ENCODE peak calls at places on chromosomes 2 and 18, in nine cellular contexts. One of them, this sample, is unnamed.

GRCh38 chr18:66616523-66616983 is 12.7 kb upstream of the CDH19 start:
- DNase-seq in CD4-positive, alpha-beta T cell: no peak
- DNase-seq in HepG2: peak; percentile 35
- DNase-seq in PC-3: peak; percentile 57
- DNase-seq in cardiac muscle cell: peak; percentile 22
- DNase-seq in lower lobe of right lung: no peak
- DNase-seq in right lobe of liver: no peak
- DNase-seq in right cardiac atrium: no peak
- DNase-seq in SK-N-SH: peak; percentile 3
- DNase-seq in this sample: no peak

GRCh38 chr2:29841386-29842004 is 79.9 kb downstream of the ALK start:
- DNase-seq in CD4-positive, alpha-beta T cell: no peak
- DNase-seq in HepG2: peak; percentile 30
- DNase-seq in PC-3: peak; percentile 59
- DNase-seq in cardiac muscle cell: peak; percentile 42
- DNase-seq in lower lobe of right lung: no peak
- DNase-seq in right lobe of liver: no peak
- DNase-seq in right cardiac atrium: no peak
- DNase-seq in SK-N-SH: peak; percentile 60
- DNase-seq in this sample: no peak

GRCh38 chr2:176565641-176566323 is 296.5 kb downstream of the MTX2 start:
- DNase-seq in CD4-positive, alpha-beta T cell: no peak
- DNase-seq in HepG2: peak; percentile 29
- DNase-seq in PC-3: no peak
- DNase-seq in cardiac muscle cell: no peak
- DNase-seq in lower lobe of right lung: no peak
- DNase-seq in right lobe of liver: no peak
- DNase-seq in right cardiac atrium: no peak
- DNase-seq in SK-N-SH: no peak
- DNase-seq in this sample: no peak

GRCh38 chr18:7844017-7844416 is 276.9 kb downstream of the PTPRM start:
- DNase-seq in CD4-positive, alpha-beta T cell: no peak
- DNase-seq in HepG2: no peak
- DNase-seq in PC-3: peak; percentile 13
- DNase-seq in cardiac muscle cell: peak; percentile 39
- DNase-seq in lower lobe of right lung: no peak
- DNase-seq in right lobe of liver: no peak
- DNase-seq in right cardiac atrium: no peak
- DNase-seq in SK-N-SH: no peak
- DNase-seq in this sample: no peak

GRCh38 chr18:69996951-69997798 is 49.5 kb upstream of the CD226 start:
- DNase-seq in CD4-positive, alpha-beta T cell: no peak
- DNase-seq in HepG2: peak; percentile 45
- DNase-seq in PC-3: peak; percentile 8
- DNase-seq in cardiac muscle cell: no peak
- DNase-seq in lower lobe of right lung: no peak
- DNase-seq in right lobe of liver: no peak
- DNase-seq in right cardiac atrium: no peak
- DNase-seq in SK-N-SH: no peak
- DNase-seq in this sample: no peak

GRCh38 chr2:40113997-40114396 is 334.9 kb upstream of the THUMPD2 start:
- DNase-seq in CD4-positive, alpha-beta T cell: no peak
- DNase-seq in HepG2: no peak
- DNase-seq in PC-3: no peak
- DNase-seq in cardiac muscle cell: no peak
- DNase-seq in lower lobe of right lung: no peak
- DNase-seq in right lobe of liver: no peak
- DNase-seq in right cardiac atrium: no peak
- DNase-seq in SK-N-SH: no peak
- DNase-seq in this sample: no peak

GRCh38 chr2:3642521-3643215 is 15.3 kb upstream of the ALLC start:
- DNase-seq in CD4-positive, alpha-beta T cell: no peak
- DNase-seq in HepG2: no peak
- DNase-seq in PC-3: no peak
- DNase-seq in cardiac muscle cell: no peak
- DNase-seq in lower lobe of right lung: no peak
- DNase-seq in right lobe of liver: no peak
- DNase-seq in right cardiac atrium: no peak
- DNase-seq in SK-N-SH: no peak
- DNase-seq in this sample: peak; percentile 34

GRCh38 chr18:36525913-36526312 is 228.4 kb downstream of the FHOD3 start:
- DNase-seq in CD4-positive, alpha-beta T cell: no peak
- DNase-seq in HepG2: no peak
- DNase-seq in PC-3: peak; percentile 47
- DNase-seq in cardiac muscle cell: no peak
- DNase-seq in lower lobe of right lung: no peak
- DNase-seq in right lobe of liver: no peak
- DNase-seq in right cardiac atrium: no peak
- DNase-seq in SK-N-SH: no peak
- DNase-seq in this sample: no peak

GRCh38 chr18:49973592-49973991 is 160.3 kb upstream of the ACAA2 start:
- DNase-seq in CD4-positive, alpha-beta T cell: no peak
- DNase-seq in HepG2: no peak
- DNase-seq in PC-3: no peak
- DNase-seq in cardiac muscle cell: no peak
- DNase-seq in lower lobe of right lung: no peak
- DNase-seq in right lobe of liver: no peak
- DNase-seq in right cardiac atrium: no peak
- DNase-seq in SK-N-SH: no peak
- DNase-seq in this sample: no peak

GRCh38 chr2:62550466-62550865 is 44.5 kb upstream of the TMEM17 start:
- DNase-seq in CD4-positive, alpha-beta T cell: no peak
- DNase-seq in HepG2: no peak
- DNase-seq in PC-3: no peak
- DNase-seq in cardiac muscle cell: no peak
- DNase-seq in lower lobe of right lung: no peak
- DNase-seq in right lobe of liver: no peak
- DNase-seq in right cardiac atrium: no peak
- DNase-seq in SK-N-SH: no peak
- DNase-seq in this sample: no peak

GRCh38 chr2:180604077-180604476 is 376.3 kb upstream of the UBE2E3 start:
- DNase-seq in CD4-positive, alpha-beta T cell: no peak
- DNase-seq in HepG2: peak; percentile 35
- DNase-seq in PC-3: peak; percentile 62
- DNase-seq in cardiac muscle cell: peak; percentile 19
- DNase-seq in lower lobe of right lung: no peak
- DNase-seq in right lobe of liver: no peak
- DNase-seq in right cardiac atrium: no peak
- DNase-seq in SK-N-SH: no peak
- DNase-seq in this sample: no peak

GRCh38 chr2:29532451-29532850 is 388.9 kb downstream of the ALK start:
- DNase-seq in CD4-positive, alpha-beta T cell: no peak
- DNase-seq in HepG2: no peak
- DNase-seq in PC-3: no peak
- DNase-seq in cardiac muscle cell: peak; percentile 2
- DNase-seq in lower lobe of right lung: no peak
- DNase-seq in right lobe of liver: no peak
- DNase-seq in right cardiac atrium: no peak
- DNase-seq in SK-N-SH: no peak
- DNase-seq in this sample: no peak

GRCh38 chr2:27931361-27931937 is 40.9 kb downstream of the BABAM2 start:
- DNase-seq in CD4-positive, alpha-beta T cell: no peak
- DNase-seq in HepG2: no peak
- DNase-seq in PC-3: no peak
- DNase-seq in cardiac muscle cell: no peak
- DNase-seq in lower lobe of right lung: no peak
- DNase-seq in right lobe of liver: no peak
- DNase-seq in right cardiac atrium: no peak
- DNase-seq in SK-N-SH: no peak
- DNase-seq in this sample: no peak

GRCh38 chr2:88638743-88639142 is 11.5 kb upstream of the EIF2AK3 start:
- DNase-seq in CD4-positive, alpha-beta T cell: no peak
- DNase-seq in HepG2: no peak
- DNase-seq in PC-3: peak; percentile 80
- DNase-seq in cardiac muscle cell: peak; percentile 40
- DNase-seq in lower lobe of right lung: no peak
- DNase-seq in right lobe of liver: no peak
- DNase-seq in right cardiac atrium: no peak
- DNase-seq in SK-N-SH: no peak
- DNase-seq in this sample: no peak

GRCh38 chr2:56184500-56184996 is 758 bp downstream of the CCDC85A start:
- DNase-seq in CD4-positive, alpha-beta T cell: no peak
- DNase-seq in HepG2: no peak
- DNase-seq in PC-3: peak; percentile 41
- DNase-seq in cardiac muscle cell: peak; percentile 9
- DNase-seq in lower lobe of right lung: peak; percentile 54
- DNase-seq in right lobe of liver: peak; percentile 25
- DNase-seq in right cardiac atrium: no peak
- DNase-seq in SK-N-SH: no peak
- DNase-seq in this sample: no peak

GRCh38 chr2:56183643-56184499 is at the start of gene CCDC85A:
- DNase-seq in CD4-positive, alpha-beta T cell: peak; percentile 24
- DNase-seq in HepG2: peak; percentile 46
- DNase-seq in PC-3: peak; percentile 83
- DNase-seq in cardiac muscle cell: peak; percentile 83
- DNase-seq in lower lobe of right lung: peak; percentile 88
- DNase-seq in right lobe of liver: peak; percentile 88
- DNase-seq in right cardiac atrium: peak; percentile 86
- DNase-seq in SK-N-SH: peak; percentile 87
- DNase-seq in this sample: peak; percentile 38

GRCh38 chr2:56185101-56185581 is 1.4 kb downstream of the CCDC85A start:
- DNase-seq in CD4-positive, alpha-beta T cell: no peak
- DNase-seq in HepG2: no peak
- DNase-seq in PC-3: peak; percentile 27
- DNase-seq in cardiac muscle cell: peak; percentile 8
- DNase-seq in lower lobe of right lung: no peak
- DNase-seq in right lobe of liver: peak; percentile 41
- DNase-seq in right cardiac atrium: peak; percentile 40
- DNase-seq in SK-N-SH: peak; percentile 34
- DNase-seq in this sample: peak; percentile 48

GRCh38 chr2:56179931-56180330 is 3.9 kb upstream of the CCDC85A start:
- DNase-seq in CD4-positive, alpha-beta T cell: no peak
- DNase-seq in HepG2: no peak
- DNase-seq in PC-3: no peak
- DNase-seq in cardiac muscle cell: no peak
- DNase-seq in lower lobe of right lung: no peak
- DNase-seq in right lobe of liver: no peak
- DNase-seq in right cardiac atrium: no peak
- DNase-seq in SK-N-SH: no peak
- DNase-seq in this sample: no peak

GRCh38 chr2:56185582-56186046 is 1.8 kb downstream of the CCDC85A start:
- DNase-seq in CD4-positive, alpha-beta T cell: no peak
- DNase-seq in HepG2: no peak
- DNase-seq in PC-3: peak; percentile 56
- DNase-seq in cardiac muscle cell: peak; percentile 45
- DNase-seq in lower lobe of right lung: peak; percentile 53
- DNase-seq in right lobe of liver: peak; percentile 39
- DNase-seq in right cardiac atrium: peak; percentile 64
- DNase-seq in SK-N-SH: no peak
- DNase-seq in this sample: no peak
- H3K27me3 ChIP-seq in CD4-positive, alpha-beta T cell: peaks cover 64% of the 10 kb centered on the region
- H3K27me3 ChIP-seq in HepG2: peaks cover 45% of the 10 kb centered on the region
- H3K27me3 ChIP-seq in PC-3: peaks cover 88% of the 10 kb centered on the region
- H3K27me3 ChIP-seq in cardiac muscle cell: peaks cover 84% of the 10 kb centered on the region
- H3K27me3 ChIP-seq in lower lobe of right lung: peaks cover 25% of the 10 kb centered on the region
- H3K27me3 ChIP-seq in right lobe of liver: no peaks in the 10 kb centered on the region
- H3K27me3 ChIP-seq in right cardiac atrium: no peaks in the 10 kb centered on the region
- H3K27me3 ChIP-seq in SK-N-SH: no peaks in the 10 kb centered on the region
- H3K27me3 ChIP-seq in this sample: no peaks in the 10 kb centered on the region

DNA sequence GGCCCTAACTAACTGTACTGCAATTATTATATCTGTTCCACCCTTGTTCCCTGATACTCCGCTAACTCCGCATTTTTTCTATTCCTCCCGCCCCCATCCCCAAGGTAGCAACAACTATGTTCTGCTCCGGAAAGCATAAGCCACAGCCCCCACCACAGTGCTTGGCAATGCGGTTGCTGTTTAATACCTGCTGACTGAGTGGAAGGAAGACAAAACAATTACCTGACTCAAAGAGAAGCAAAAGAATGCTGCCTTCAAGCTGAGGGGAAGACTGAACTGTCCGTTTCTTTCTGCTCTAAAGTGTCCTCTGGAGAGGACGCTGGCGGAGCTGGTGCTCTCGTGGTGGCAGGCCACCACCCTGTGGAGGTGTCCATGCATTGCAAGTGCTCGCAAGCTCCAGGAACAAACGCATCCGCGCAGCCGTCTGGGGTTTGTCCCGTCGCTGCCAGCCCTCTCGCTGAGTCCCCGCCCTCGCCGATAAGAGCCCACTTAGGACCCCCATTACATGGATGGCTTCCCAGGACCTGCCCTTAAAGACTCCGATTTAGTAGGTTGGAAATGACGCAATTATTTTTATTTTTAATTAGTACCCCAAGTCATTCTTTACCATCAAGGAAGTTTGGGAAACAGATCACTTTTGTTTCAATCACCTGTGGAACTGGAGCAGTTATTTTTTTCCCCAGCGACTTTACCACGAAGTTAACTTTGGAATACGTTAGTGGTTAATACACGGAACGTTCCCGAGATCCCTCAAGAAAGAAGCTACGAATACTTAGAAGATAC is 1.6 kb upstream of the MYL12A start:
- DNase-seq in CD4-positive, alpha-beta T cell: peak; percentile 57
- DNase-seq in HepG2: peak; percentile 81
- DNase-seq in PC-3: peak; percentile 94
- DNase-seq in cardiac muscle cell: peak; percentile 93
- DNase-seq in lower lobe of right lung: peak; percentile 93
- DNase-seq in right lobe of liver: peak; percentile 92
- DNase-seq in right cardiac atrium: peak; percentile 92
- DNase-seq in SK-N-SH: peak; percentile 77
- DNase-seq in this sample: peak; percentile 94
- H3K27ac ChIP-seq in CD4-positive, alpha-beta T cell: peak overlapping the region; percentile 84
- H3K27ac ChIP-seq in HepG2: peak overlapping the region; percentile 93
- H3K27ac ChIP-seq in PC-3: peak overlapping the region; percentile 79
- H3K27ac ChIP-seq in cardiac muscle cell: peak overlapping the region; percentile 100
- H3K27ac ChIP-seq in lower lobe of right lung: peak overlapping the region; percentile 100
- H3K27ac ChIP-seq in right lobe of liver: peak overlapping the region; percentile 100
- H3K27ac ChIP-seq in right cardiac atrium: peak overlapping the region; percentile 97
- H3K27ac ChIP-seq in SK-N-SH: peak overlapping the region; percentile 94
- H3K27ac ChIP-seq in this sample: peak overlapping the region; percentile 98

GRCh38 chr2:219515874-219516629 is 1.8 kb downstream of the ASIC4 start:
- DNase-seq in CD4-positive, alpha-beta T cell: no peak
- DNase-seq in HepG2: no peak
- DNase-seq in PC-3: no peak
- DNase-seq in cardiac muscle cell: no peak
- DNase-seq in lower lobe of right lung: no peak
- DNase-seq in right lobe of liver: no peak
- DNase-seq in right cardiac atrium: no peak
- DNase-seq in SK-N-SH: no peak
- DNase-seq in this sample: no peak
- H3K27me3 ChIP-seq in CD4-positive, alpha-beta T cell: peaks cover 97% of the 10 kb centered on the region
- H3K27me3 ChIP-seq in HepG2: peaks cover 96% of the 10 kb centered on the region
- H3K27me3 ChIP-seq in PC-3: peaks cover 37% of the 10 kb centered on the region
- H3K27me3 ChIP-seq in cardiac muscle cell: no peaks in the 10 kb centered on the region
- H3K27me3 ChIP-seq in lower lobe of right lung: peaks cover 83% of the 10 kb centered on the region
- H3K27me3 ChIP-seq in right lobe of liver: no peaks in the 10 kb centered on the region
- H3K27me3 ChIP-seq in right cardiac atrium: no peaks in the 10 kb centered on the region
- H3K27me3 ChIP-seq in SK-N-SH: peaks cover 33% of the 10 kb centered on the region
- H3K27me3 ChIP-seq in this sample: peaks cover 14% of the 10 kb centered on the region

DNA sequence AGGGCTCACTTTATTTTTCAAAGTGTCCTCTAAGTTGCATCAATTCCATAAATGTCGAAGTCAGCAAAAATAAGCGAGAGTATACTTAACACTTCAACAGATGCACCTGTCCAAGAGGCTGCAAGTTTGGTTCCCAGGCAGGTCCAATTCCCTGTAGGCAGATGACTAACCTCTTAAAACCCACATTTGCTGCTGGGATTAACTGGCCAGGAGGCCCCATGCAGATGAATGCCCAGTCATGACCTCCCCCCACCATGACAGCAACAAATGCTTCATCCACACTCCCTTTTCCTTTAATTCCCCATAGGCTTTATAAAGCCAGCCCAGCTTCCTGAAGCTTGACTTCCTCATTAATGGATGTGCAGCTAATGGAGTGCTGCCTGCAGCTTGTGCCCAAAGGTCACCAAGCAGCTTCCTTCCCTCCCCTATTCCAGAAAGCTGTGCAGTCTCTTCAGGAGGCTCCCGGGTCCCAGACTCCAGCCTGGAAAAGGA is 35.7 kb downstream of the REEP1 start:
- DNase-seq in CD4-positive, alpha-beta T cell: no peak
- DNase-seq in HepG2: no peak
- DNase-seq in PC-3: no peak
- DNase-seq in cardiac muscle cell: peak; percentile 20
- DNase-seq in lower lobe of right lung: no peak
- DNase-seq in right lobe of liver: no peak
- DNase-seq in right cardiac atrium: no peak
- DNase-seq in SK-N-SH: no peak
- DNase-seq in this sample: peak; percentile 58
- H3K27ac ChIP-seq in CD4-positive, alpha-beta T cell: no peak overlapping the region
- H3K27ac ChIP-seq in HepG2: no peak overlapping the region
- H3K27ac ChIP-seq in PC-3: no peak overlapping the region
- H3K27ac ChIP-seq in cardiac muscle cell: no peak overlapping the region
- H3K27ac ChIP-seq in lower lobe of right lung: no peak overlapping the region
- H3K27ac ChIP-seq in right lobe of liver: no peak overlapping the region
- H3K27ac ChIP-seq in right cardiac atrium: no peak overlapping the region
- H3K27ac ChIP-seq in SK-N-SH: no peak overlapping the region
- H3K27ac ChIP-seq in this sample: peak overlapping the region; percentile 67